ENCODE peak calls at places on chromosome 21, in eight cellular contexts. One of them, this sample, is unnamed.

GRCh38 chr21:33071878-33072306 is 2.0 kb downstream of the OLIG1 start:
- DNase-seq in HFF-Myc: no peak
- DNase-seq in BE2C: no peak
- DNase-seq in AG09309: no peak
- DNase-seq in T follicular helper cell: no peak
- DNase-seq in iris pigment epithelial cell: peak
- DNase-seq in Right ventricle myocardium superior: peak
- DNase-seq in CD8-positive, alpha-beta memory T cell: no peak
- DNase-seq in this sample: no peak

GRCh38 chr21:32494946-32495703 is 82.6 kb downstream of the EVA1C start:
- DNase-seq in Right ventricle myocardium superior: no peak
- DNase-seq in T follicular helper cell: no peak
- DNase-seq in iris pigment epithelial cell: peak
- DNase-seq in AG09309: peak
- DNase-seq in HFF-Myc: peak
- DNase-seq in CD8-positive, alpha-beta memory T cell: no peak
- DNase-seq in BE2C: no peak
- DNase-seq in this sample: no peak

GRCh38 chr21:36464590-36464989 is 15.3 kb downstream of the CLDN14 start:
- DNase-seq in iris pigment epithelial cell: no peak
- DNase-seq in AG09309: no peak
- DNase-seq in BE2C: no peak
- DNase-seq in T follicular helper cell: no peak
- DNase-seq in Right ventricle myocardium superior: no peak
- DNase-seq in HFF-Myc: no peak
- DNase-seq in CD8-positive, alpha-beta memory T cell: no peak
- DNase-seq in this sample: no peak

GRCh38 chr21:45529785-45530422 is 12.3 kb downstream of the SLC19A1 start:
- DNase-seq in BE2C: no peak
- DNase-seq in CD8-positive, alpha-beta memory T cell: no peak
- DNase-seq in Right ventricle myocardium superior: peak
- DNase-seq in T follicular helper cell: no peak
- DNase-seq in iris pigment epithelial cell: no peak
- DNase-seq in HFF-Myc: no peak
- DNase-seq in AG09309: no peak
- DNase-seq in this sample: no peak

GRCh38 chr21:29362758-29363157 is 64.0 kb downstream of the BACH1 start:
- DNase-seq in HFF-Myc: no peak
- DNase-seq in Right ventricle myocardium superior: no peak
- DNase-seq in BE2C: no peak
- DNase-seq in CD8-positive, alpha-beta memory T cell: no peak
- DNase-seq in T follicular helper cell: no peak
- DNase-seq in iris pigment epithelial cell: no peak
- DNase-seq in AG09309: no peak
- DNase-seq in this sample: no peak

GRCh38 chr21:34890724-34891609 is 158.1 kb downstream of the RUNX1 start:
- DNase-seq in Right ventricle myocardium superior: peak
- DNase-seq in T follicular helper cell: no peak
- DNase-seq in AG09309: no peak
- DNase-seq in HFF-Myc: no peak
- DNase-seq in CD8-positive, alpha-beta memory T cell: no peak
- DNase-seq in iris pigment epithelial cell: peak
- DNase-seq in BE2C: no peak
- DNase-seq in this sample: no peak

GRCh38 chr21:36422279-36423098 is 37.3 kb downstream of the CHAF1B start:
- DNase-seq in BE2C: peak
- DNase-seq in AG09309: no peak
- DNase-seq in HFF-Myc: peak
- DNase-seq in CD8-positive, alpha-beta memory T cell: no peak
- DNase-seq in iris pigment epithelial cell: peak
- DNase-seq in T follicular helper cell: no peak
- DNase-seq in Right ventricle myocardium superior: peak
- DNase-seq in this sample: peak

GRCh38 chr21:22342855-22343254 is 1344.6 kb downstream of the NCAM2 start:
- DNase-seq in Right ventricle myocardium superior: no peak
- DNase-seq in iris pigment epithelial cell: peak
- DNase-seq in T follicular helper cell: no peak
- DNase-seq in BE2C: no peak
- DNase-seq in AG09309: no peak
- DNase-seq in HFF-Myc: no peak
- DNase-seq in CD8-positive, alpha-beta memory T cell: no peak
- DNase-seq in this sample: no peak

GRCh38 chr21:35062016-35062415 is 12.9 kb upstream of the RUNX1 start:
- DNase-seq in BE2C: no peak
- DNase-seq in iris pigment epithelial cell: no peak
- DNase-seq in HFF-Myc: no peak
- DNase-seq in Right ventricle myocardium superior: no peak
- DNase-seq in CD8-positive, alpha-beta memory T cell: no peak
- DNase-seq in T follicular helper cell: no peak
- DNase-seq in AG09309: no peak
- DNase-seq in this sample: no peak